ENCODE peak calls at places on chromosomes 1 and 21, in five cellular contexts. One of them, this sample, is unnamed.
A peak's percentile ranks its signal among the peaks of the same experiment; 100 is the strongest.

GRCh38 chr1:73593379-73593778 is 604.6 kb downstream of the LRRIQ3 start:
- DNase-seq in fibroblast of villous mesenchyme: peak; percentile 4
- DNase-seq in globus pallidus: no peak
- DNase-seq in stimulated activated CD4-positive, alpha-beta T cell treated with anti-CD3 and anti-CD28 coated beads, Interleukin-1b, Interleukin-23, amount 100 ng/mL, for 1 hour: no peak
- DNase-seq in bronchial epithelial cell: peak; percentile 89
- DNase-seq in this sample: peak; percentile 66

GRCh38 chr1:197837911-197838310 is 62.6 kb upstream of the DENND1B start:
- DNase-seq in fibroblast of villous mesenchyme: no peak
- DNase-seq in globus pallidus: no peak
- DNase-seq in stimulated activated CD4-positive, alpha-beta T cell treated with anti-CD3 and anti-CD28 coated beads, Interleukin-1b, Interleukin-23, amount 100 ng/mL, for 1 hour: no peak
- DNase-seq in bronchial epithelial cell: peak; percentile 67
- DNase-seq in this sample: no peak

GRCh38 chr21:37425684-37426083 is 59.1 kb downstream of the DYRK1A start:
- DNase-seq in fibroblast of villous mesenchyme: no peak
- DNase-seq in globus pallidus: no peak
- DNase-seq in stimulated activated CD4-positive, alpha-beta T cell treated with anti-CD3 and anti-CD28 coated beads, Interleukin-1b, Interleukin-23, amount 100 ng/mL, for 1 hour: no peak
- DNase-seq in bronchial epithelial cell: no peak
- DNase-seq in this sample: no peak

GRCh38 chr1:201561195-201561564 is 22.3 kb downstream of the NAV1 start:
- DNase-seq in fibroblast of villous mesenchyme: peak; percentile 50
- DNase-seq in globus pallidus: no peak
- DNase-seq in stimulated activated CD4-positive, alpha-beta T cell treated with anti-CD3 and anti-CD28 coated beads, Interleukin-1b, Interleukin-23, amount 100 ng/mL, for 1 hour: no peak
- DNase-seq in bronchial epithelial cell: no peak
- DNase-seq in this sample: no peak

GRCh38 chr1:241482761-241483250 is 36.7 kb downstream of the FH start:
- DNase-seq in fibroblast of villous mesenchyme: peak; percentile 8
- DNase-seq in globus pallidus: no peak
- DNase-seq in stimulated activated CD4-positive, alpha-beta T cell treated with anti-CD3 and anti-CD28 coated beads, Interleukin-1b, Interleukin-23, amount 100 ng/mL, for 1 hour: no peak
- DNase-seq in bronchial epithelial cell: peak; percentile 79
- DNase-seq in this sample: no peak

GRCh38 chr1:228646717-228647522 is 88.4 kb upstream of the RHOU start:
- DNase-seq in fibroblast of villous mesenchyme: peak; percentile 34
- DNase-seq in globus pallidus: peak; percentile 12
- DNase-seq in stimulated activated CD4-positive, alpha-beta T cell treated with anti-CD3 and anti-CD28 coated beads, Interleukin-1b, Interleukin-23, amount 100 ng/mL, for 1 hour: no peak
- DNase-seq in bronchial epithelial cell: peak; percentile 57
- DNase-seq in this sample: peak; percentile 56

GRCh38 chr1:199353906-199354305 is 673.6 kb upstream of the NR5A2 start:
- DNase-seq in fibroblast of villous mesenchyme: no peak
- DNase-seq in globus pallidus: peak; percentile 3
- DNase-seq in stimulated activated CD4-positive, alpha-beta T cell treated with anti-CD3 and anti-CD28 coated beads, Interleukin-1b, Interleukin-23, amount 100 ng/mL, for 1 hour: no peak
- DNase-seq in bronchial epithelial cell: no peak
- DNase-seq in this sample: no peak

GRCh38 chr1:26959722-26960624 is at the start of gene KDF1:
- DNase-seq in fibroblast of villous mesenchyme: no peak
- DNase-seq in globus pallidus: no peak
- DNase-seq in stimulated activated CD4-positive, alpha-beta T cell treated with anti-CD3 and anti-CD28 coated beads, Interleukin-1b, Interleukin-23, amount 100 ng/mL, for 1 hour: peak; percentile 9
- DNase-seq in bronchial epithelial cell: peak; percentile 77
- DNase-seq in this sample: peak; percentile 94

GRCh38 chr1:64595871-64596515 is 126.1 kb downstream of the CACHD1 start:
- DNase-seq in fibroblast of villous mesenchyme: no peak
- DNase-seq in globus pallidus: no peak
- DNase-seq in stimulated activated CD4-positive, alpha-beta T cell treated with anti-CD3 and anti-CD28 coated beads, Interleukin-1b, Interleukin-23, amount 100 ng/mL, for 1 hour: no peak
- DNase-seq in bronchial epithelial cell: no peak
- DNase-seq in this sample: no peak

GRCh38 chr1:214276786-214277185 is 4.2 kb upstream of the SMYD2 start:
- DNase-seq in fibroblast of villous mesenchyme: no peak
- DNase-seq in globus pallidus: no peak
- DNase-seq in stimulated activated CD4-positive, alpha-beta T cell treated with anti-CD3 and anti-CD28 coated beads, Interleukin-1b, Interleukin-23, amount 100 ng/mL, for 1 hour: no peak
- DNase-seq in bronchial epithelial cell: no peak
- DNase-seq in this sample: no peak

GRCh38 chr1:192524223-192524622 is 51.4 kb upstream of the RGS1 start:
- DNase-seq in fibroblast of villous mesenchyme: no peak
- DNase-seq in globus pallidus: no peak
- DNase-seq in stimulated activated CD4-positive, alpha-beta T cell treated with anti-CD3 and anti-CD28 coated beads, Interleukin-1b, Interleukin-23, amount 100 ng/mL, for 1 hour: no peak
- DNase-seq in bronchial epithelial cell: no peak
- DNase-seq in this sample: no peak

GRCh38 chr1:61160526-61160925 is 78.2 kb downstream of the NFIA start:
- DNase-seq in fibroblast of villous mesenchyme: no peak
- DNase-seq in globus pallidus: no peak
- DNase-seq in stimulated activated CD4-positive, alpha-beta T cell treated with anti-CD3 and anti-CD28 coated beads, Interleukin-1b, Interleukin-23, amount 100 ng/mL, for 1 hour: no peak
- DNase-seq in bronchial epithelial cell: peak; percentile 82
- DNase-seq in this sample: no peak

GRCh38 chr1:16226495-16227179 is 10.3 kb downstream of the CPLANE2 start:
- DNase-seq in fibroblast of villous mesenchyme: peak; percentile 46
- DNase-seq in globus pallidus: no peak
- DNase-seq in stimulated activated CD4-positive, alpha-beta T cell treated with anti-CD3 and anti-CD28 coated beads, Interleukin-1b, Interleukin-23, amount 100 ng/mL, for 1 hour: no peak
- DNase-seq in bronchial epithelial cell: no peak
- DNase-seq in this sample: peak; percentile 76

GRCh38 chr1:145947551-145947950 is 10.3 kb downstream of the LIX1L start:
- DNase-seq in fibroblast of villous mesenchyme: no peak
- DNase-seq in globus pallidus: no peak
- DNase-seq in stimulated activated CD4-positive, alpha-beta T cell treated with anti-CD3 and anti-CD28 coated beads, Interleukin-1b, Interleukin-23, amount 100 ng/mL, for 1 hour: no peak
- DNase-seq in bronchial epithelial cell: no peak
- DNase-seq in this sample: no peak

GRCh38 chr1:175853681-175854080 is 110.3 kb upstream of the TNR start:
- DNase-seq in fibroblast of villous mesenchyme: no peak
- DNase-seq in globus pallidus: no peak
- DNase-seq in stimulated activated CD4-positive, alpha-beta T cell treated with anti-CD3 and anti-CD28 coated beads, Interleukin-1b, Interleukin-23, amount 100 ng/mL, for 1 hour: no peak
- DNase-seq in bronchial epithelial cell: no peak
- DNase-seq in this sample: no peak

GRCh38 chr1:170664828-170665617 is 1.1 kb downstream of the PRRX1 start:
- DNase-seq in fibroblast of villous mesenchyme: peak; percentile 68
- DNase-seq in globus pallidus: no peak
- DNase-seq in stimulated activated CD4-positive, alpha-beta T cell treated with anti-CD3 and anti-CD28 coated beads, Interleukin-1b, Interleukin-23, amount 100 ng/mL, for 1 hour: no peak
- DNase-seq in bronchial epithelial cell: no peak
- DNase-seq in this sample: peak; percentile 47

GRCh38 chr1:84698151-84698651 is 7.9 kb upstream of the SSX2IP start:
- DNase-seq in fibroblast of villous mesenchyme: peak; percentile 90
- DNase-seq in globus pallidus: no peak
- DNase-seq in stimulated activated CD4-positive, alpha-beta T cell treated with anti-CD3 and anti-CD28 coated beads, Interleukin-1b, Interleukin-23, amount 100 ng/mL, for 1 hour: no peak
- DNase-seq in bronchial epithelial cell: peak; percentile 70
- DNase-seq in this sample: peak; percentile 62

GRCh38 chr1:39268112-39268581 is 63.7 kb downstream of the MACF1 start:
- DNase-seq in fibroblast of villous mesenchyme: peak; percentile 94
- DNase-seq in globus pallidus: peak; percentile 86
- DNase-seq in stimulated activated CD4-positive, alpha-beta T cell treated with anti-CD3 and anti-CD28 coated beads, Interleukin-1b, Interleukin-23, amount 100 ng/mL, for 1 hour: no peak
- DNase-seq in bronchial epithelial cell: peak; percentile 64
- DNase-seq in this sample: peak; percentile 49

GRCh38 chr1:185681034-185681633 is 53.1 kb upstream of the HMCN1 start:
- DNase-seq in fibroblast of villous mesenchyme: peak; percentile 38
- DNase-seq in globus pallidus: peak; percentile 48
- DNase-seq in stimulated activated CD4-positive, alpha-beta T cell treated with anti-CD3 and anti-CD28 coated beads, Interleukin-1b, Interleukin-23, amount 100 ng/mL, for 1 hour: no peak
- DNase-seq in bronchial epithelial cell: peak; percentile 71
- DNase-seq in this sample: peak; percentile 59

GRCh38 chr1:200131551-200132125 is 104.1 kb downstream of the NR5A2 start:
- DNase-seq in fibroblast of villous mesenchyme: no peak
- DNase-seq in globus pallidus: no peak
- DNase-seq in stimulated activated CD4-positive, alpha-beta T cell treated with anti-CD3 and anti-CD28 coated beads, Interleukin-1b, Interleukin-23, amount 100 ng/mL, for 1 hour: no peak
- DNase-seq in bronchial epithelial cell: peak; percentile 38
- DNase-seq in this sample: peak; percentile 58

GRCh38 chr1:64004451-64004850 is 199.0 kb upstream of the UBE2U start:
- DNase-seq in fibroblast of villous mesenchyme: peak; percentile 39
- DNase-seq in globus pallidus: no peak
- DNase-seq in stimulated activated CD4-positive, alpha-beta T cell treated with anti-CD3 and anti-CD28 coated beads, Interleukin-1b, Interleukin-23, amount 100 ng/mL, for 1 hour: no peak
- DNase-seq in bronchial epithelial cell: no peak
- DNase-seq in this sample: no peak

GRCh38 chr1:19361231-19362147 is 49.4 kb downstream of the SLC66A1 start:
- DNase-seq in fibroblast of villous mesenchyme: no peak
- DNase-seq in globus pallidus: no peak
- DNase-seq in stimulated activated CD4-positive, alpha-beta T cell treated with anti-CD3 and anti-CD28 coated beads, Interleukin-1b, Interleukin-23, amount 100 ng/mL, for 1 hour: no peak
- DNase-seq in bronchial epithelial cell: peak; percentile 99
- DNase-seq in this sample: no peak

GRCh38 chr1:218658899-218659298 is 313.8 kb downstream of the TGFB2 start:
- DNase-seq in fibroblast of villous mesenchyme: peak; percentile 58
- DNase-seq in globus pallidus: no peak
- DNase-seq in stimulated activated CD4-positive, alpha-beta T cell treated with anti-CD3 and anti-CD28 coated beads, Interleukin-1b, Interleukin-23, amount 100 ng/mL, for 1 hour: no peak
- DNase-seq in bronchial epithelial cell: peak; percentile 86
- DNase-seq in this sample: no peak

GRCh38 chr1:40732756-40733301 is 41.3 kb downstream of the NFYC start:
- DNase-seq in fibroblast of villous mesenchyme: no peak
- DNase-seq in globus pallidus: no peak
- DNase-seq in stimulated activated CD4-positive, alpha-beta T cell treated with anti-CD3 and anti-CD28 coated beads, Interleukin-1b, Interleukin-23, amount 100 ng/mL, for 1 hour: no peak
- DNase-seq in bronchial epithelial cell: peak; percentile 18
- DNase-seq in this sample: no peak

GRCh38 chr1:4161271-4162006 is 261.4 kb upstream of the C1orf174 start:
- DNase-seq in fibroblast of villous mesenchyme: no peak
- DNase-seq in globus pallidus: no peak
- DNase-seq in stimulated activated CD4-positive, alpha-beta T cell treated with anti-CD3 and anti-CD28 coated beads, Interleukin-1b, Interleukin-23, amount 100 ng/mL, for 1 hour: no peak
- DNase-seq in bronchial epithelial cell: no peak
- DNase-seq in this sample: no peak

GRCh38 chr21:43867332-43867703 is 2.3 kb downstream of the AGPAT3 start:
- DNase-seq in fibroblast of villous mesenchyme: no peak
- DNase-seq in globus pallidus: no peak
- DNase-seq in stimulated activated CD4-positive, alpha-beta T cell treated with anti-CD3 and anti-CD28 coated beads, Interleukin-1b, Interleukin-23, amount 100 ng/mL, for 1 hour: no peak
- DNase-seq in bronchial epithelial cell: no peak
- DNase-seq in this sample: no peak

GRCh38 chr1:230317823-230318819 is 108.0 kb downstream of the PGBD5 start:
- DNase-seq in fibroblast of villous mesenchyme: no peak
- DNase-seq in globus pallidus: no peak
- DNase-seq in stimulated activated CD4-positive, alpha-beta T cell treated with anti-CD3 and anti-CD28 coated beads, Interleukin-1b, Interleukin-23, amount 100 ng/mL, for 1 hour: no peak
- DNase-seq in bronchial epithelial cell: peak; percentile 51
- DNase-seq in this sample: peak; percentile 37

GRCh38 chr21:34988139-34988538 is 61.0 kb downstream of the RUNX1 start:
- DNase-seq in fibroblast of villous mesenchyme: no peak
- DNase-seq in globus pallidus: no peak
- DNase-seq in stimulated activated CD4-positive, alpha-beta T cell treated with anti-CD3 and anti-CD28 coated beads, Interleukin-1b, Interleukin-23, amount 100 ng/mL, for 1 hour: no peak
- DNase-seq in bronchial epithelial cell: no peak
- DNase-seq in this sample: no peak

GRCh38 chr1:230861970-230862595 is 6.2 kb downstream of the C1orf198 start:
- DNase-seq in fibroblast of villous mesenchyme: peak; percentile 66
- DNase-seq in globus pallidus: no peak
- DNase-seq in stimulated activated CD4-positive, alpha-beta T cell treated with anti-CD3 and anti-CD28 coated beads, Interleukin-1b, Interleukin-23, amount 100 ng/mL, for 1 hour: no peak
- DNase-seq in bronchial epithelial cell: peak; percentile 16
- DNase-seq in this sample: no peak

GRCh38 chr1:99784143-99784542 is 17.7 kb upstream of the FRRS1 start:
- DNase-seq in fibroblast of villous mesenchyme: no peak
- DNase-seq in globus pallidus: no peak
- DNase-seq in stimulated activated CD4-positive, alpha-beta T cell treated with anti-CD3 and anti-CD28 coated beads, Interleukin-1b, Interleukin-23, amount 100 ng/mL, for 1 hour: no peak
- DNase-seq in bronchial epithelial cell: no peak
- DNase-seq in this sample: no peak

GRCh38 chr1:19260211-19261138 is 8.9 kb downstream of the MRTO4 start:
- DNase-seq in fibroblast of villous mesenchyme: peak; percentile 64
- DNase-seq in globus pallidus: no peak
- DNase-seq in stimulated activated CD4-positive, alpha-beta T cell treated with anti-CD3 and anti-CD28 coated beads, Interleukin-1b, Interleukin-23, amount 100 ng/mL, for 1 hour: no peak
- DNase-seq in bronchial epithelial cell: peak; percentile 79
- DNase-seq in this sample: peak; percentile 17

GRCh38 chr1:243734311-243734700 is 115.7 kb downstream of the AKT3 start:
- DNase-seq in fibroblast of villous mesenchyme: no peak
- DNase-seq in globus pallidus: no peak
- DNase-seq in stimulated activated CD4-positive, alpha-beta T cell treated with anti-CD3 and anti-CD28 coated beads, Interleukin-1b, Interleukin-23, amount 100 ng/mL, for 1 hour: no peak
- DNase-seq in bronchial epithelial cell: peak; percentile 88
- DNase-seq in this sample: no peak

GRCh38 chr1:209238356-209238755 is 345.2 kb upstream of the CAMK1G start:
- DNase-seq in fibroblast of villous mesenchyme: no peak
- DNase-seq in globus pallidus: no peak
- DNase-seq in stimulated activated CD4-positive, alpha-beta T cell treated with anti-CD3 and anti-CD28 coated beads, Interleukin-1b, Interleukin-23, amount 100 ng/mL, for 1 hour: no peak
- DNase-seq in bronchial epithelial cell: peak; percentile 76
- DNase-seq in this sample: no peak

GRCh38 chr1:212440419-212440818 is 7.7 kb downstream of the NENF start:
- DNase-seq in fibroblast of villous mesenchyme: no peak
- DNase-seq in globus pallidus: no peak
- DNase-seq in stimulated activated CD4-positive, alpha-beta T cell treated with anti-CD3 and anti-CD28 coated beads, Interleukin-1b, Interleukin-23, amount 100 ng/mL, for 1 hour: no peak
- DNase-seq in bronchial epithelial cell: no peak
- DNase-seq in this sample: no peak

GRCh38 chr1:206575894-206576737 is 36.1 kb downstream of the EIF2D start:
- DNase-seq in fibroblast of villous mesenchyme: no peak
- DNase-seq in globus pallidus: no peak
- DNase-seq in stimulated activated CD4-positive, alpha-beta T cell treated with anti-CD3 and anti-CD28 coated beads, Interleukin-1b, Interleukin-23, amount 100 ng/mL, for 1 hour: no peak
- DNase-seq in bronchial epithelial cell: no peak
- DNase-seq in this sample: no peak

GRCh38 chr1:31815752-31816484 is at the start of gene SPOCD1:
- DNase-seq in fibroblast of villous mesenchyme: peak; percentile 82
- DNase-seq in globus pallidus: no peak
- DNase-seq in stimulated activated CD4-positive, alpha-beta T cell treated with anti-CD3 and anti-CD28 coated beads, Interleukin-1b, Interleukin-23, amount 100 ng/mL, for 1 hour: peak; percentile 50
- DNase-seq in bronchial epithelial cell: peak; percentile 77
- DNase-seq in this sample: peak; percentile 95

GRCh38 chr1:54384921-54385726 is 21.1 kb downstream of the SSBP3 start:
- DNase-seq in fibroblast of villous mesenchyme: peak; percentile 32
- DNase-seq in globus pallidus: no peak
- DNase-seq in stimulated activated CD4-positive, alpha-beta T cell treated with anti-CD3 and anti-CD28 coated beads, Interleukin-1b, Interleukin-23, amount 100 ng/mL, for 1 hour: no peak
- DNase-seq in bronchial epithelial cell: no peak
- DNase-seq in this sample: no peak

GRCh38 chr1:97999320-97999719 is 78.5 kb upstream of the DPYD start:
- DNase-seq in fibroblast of villous mesenchyme: peak; percentile 17
- DNase-seq in globus pallidus: no peak
- DNase-seq in stimulated activated CD4-positive, alpha-beta T cell treated with anti-CD3 and anti-CD28 coated beads, Interleukin-1b, Interleukin-23, amount 100 ng/mL, for 1 hour: no peak
- DNase-seq in bronchial epithelial cell: peak; percentile 43
- DNase-seq in this sample: no peak

GRCh38 chr1:77900687-77901293 is 12.4 kb downstream of the NEXN start:
- DNase-seq in fibroblast of villous mesenchyme: peak; percentile 71
- DNase-seq in globus pallidus: peak; percentile 58
- DNase-seq in stimulated activated CD4-positive, alpha-beta T cell treated with anti-CD3 and anti-CD28 coated beads, Interleukin-1b, Interleukin-23, amount 100 ng/mL, for 1 hour: no peak
- DNase-seq in bronchial epithelial cell: peak; percentile 70
- DNase-seq in this sample: peak; percentile 55

This sample was measured in hepatocyte.